ENCODE peak calls at places on chromosomes 1 and 21, in six cellular contexts. D is AG08396; V is H7; S is GM04504; W is stimulated activated CD8-positive, alpha-beta memory T cell treated with anti-CD3 and anti-CD28 coated beads, Interleukin-15, amount 100 ng/mL, for 24 hours; A is T-helper 2 cell. B is an unnamed sample.

GRCh38 chr21:46189959-46190490 is 5.8 kb upstream of the SPATC1L start:
- DNase-seq in D (no peak), V (peak; percentile 33), S (no peak), W (no peak), A (no peak), B (no peak)

GRCh38 chr1:245091818-245092637 is 62.8 kb upstream of the KIF26B start:
- DNase-seq in D (peak; percentile 90), V (no peak), S (peak; percentile 96), W (no peak), A (no peak), B (no peak)

GRCh38 chr1:108615544-108615943 is 45.3 kb downstream of the HENMT1 start:
- DNase-seq in D (no peak), V (no peak), S (no peak), W (no peak), A (no peak), B (no peak)

GRCh38 chr1:112862753-112863426 is 93.1 kb downstream of the SLC16A1 start:
- DNase-seq in D (no peak), V (no peak), S (no peak), W (no peak), A (no peak), B (no peak)

GRCh38 chr1:160884579-160884978 is 401 bp downstream of the ITLN1 start:
- DNase-seq in D (no peak), V (peak; percentile 53), S (no peak), W (no peak), A (no peak), B (no peak)

GRCh38 chr1:32816676-32817158 is 441 bp downstream of the YARS1 start:
- DNase-seq in D (peak; percentile 59), V (peak; percentile 60), S (no peak), W (no peak), A (no peak), B (no peak)

GRCh38 chr1:199859525-199859924 is 168.0 kb upstream of the NR5A2 start:
- DNase-seq in D (no peak), V (no peak), S (peak; percentile 40), W (no peak), A (no peak), B (no peak)

GRCh38 chr1:88916883-88917282 is 25.5 kb upstream of the GTF2B start:
- DNase-seq in D (no peak), V (no peak), S (no peak), W (no peak), A (no peak), B (no peak)

GRCh38 chr1:233107130-233107529 is 156.7 kb downstream of the NTPCR start:
- DNase-seq in D (no peak), V (no peak), S (no peak), W (no peak), A (no peak), B (no peak)

GRCh38 chr1:30525980-30526651 is 197.3 kb downstream of the MATN1 start:
- DNase-seq in D (peak; percentile 63), V (no peak), S (peak; percentile 68), W (no peak), A (no peak), B (no peak)

GRCh38 chr1:19628879-19629278 is 15.2 kb upstream of the NBL1 start:
- DNase-seq in D (no peak), V (no peak), S (no peak), W (no peak), A (no peak), B (no peak)

GRCh38 chr1:42834803-42835202 is 11.6 kb upstream of the ZNF691 start:
- DNase-seq in D (no peak), V (no peak), S (no peak), W (no peak), A (no peak), B (no peak)

GRCh38 chr1:46691997-46692790 is 20.5 kb downstream of the TEX38 start:
- DNase-seq in D (no peak), V (no peak), S (no peak), W (no peak), A (no peak), B (no peak)

GRCh38 chr1:235156265-235156664 is 4.8 kb downstream of the RBM34 start:
- DNase-seq in D (no peak), V (no peak), S (no peak), W (no peak), A (no peak), B (no peak)

GRCh38 chr21:32371913-32372314 is 20.9 kb downstream of the URB1 start:
- DNase-seq in D (peak; percentile 66), V (no peak), S (peak; percentile 77), W (no peak), A (no peak), B (no peak)

GRCh38 chr1:34970220-34970735 is 14.9 kb downstream of the TMEM35B start:
- DNase-seq in D (peak; percentile 49), V (no peak), S (no peak), W (no peak), A (no peak), B (no peak)

GRCh38 chr1:203557390-203557789 is 63.4 kb downstream of the OPTC start:
- DNase-seq in D (peak; percentile 65), V (no peak), S (peak; percentile 85), W (no peak), A (no peak), B (no peak)

GRCh38 chr1:183622884-183623785 is 12.4 kb downstream of the ARPC5 start:
- DNase-seq in D (no peak), V (peak; percentile 69), S (no peak), W (no peak), A (peak; percentile 22), B (no peak)

GRCh38 chr1:19313636-19313959 is 1.5 kb downstream of the SLC66A1 start:
- DNase-seq in D (no peak), V (no peak), S (no peak), W (no peak), A (no peak), B (no peak)

GRCh38 chr1:53909946-53910345 is 16.0 kb downstream of the DIO1 start:
- DNase-seq in D (peak; percentile 35), V (no peak), S (no peak), W (no peak), A (no peak), B (no peak)

GRCh38 chr1:212062832-212063438 is 27.4 kb downstream of the DTL start:
- DNase-seq in D (peak; percentile 23), V (peak; percentile 15), S (peak; percentile 17), W (no peak), A (no peak), B (no peak)

GRCh38 chr1:157377216-157377821 is 175.0 kb downstream of the FCRL5 start:
- DNase-seq in D (peak; percentile 10), V (peak; percentile 58), S (peak; percentile 10), W (no peak), A (no peak), B (no peak)

GRCh38 chr21:32624726-32625125 is 12.5 kb upstream of the CFAP298 start:
- DNase-seq in D (no peak), V (no peak), S (no peak), W (no peak), A (no peak), B (no peak)

GRCh38 chr21:42474982-42475381 is 21.0 kb downstream of the RSPH1 start:
- DNase-seq in D (no peak), V (no peak), S (no peak), W (no peak), A (no peak), B (no peak)

GRCh38 chr1:4573521-4573920 is 80.9 kb upstream of the AJAP1 start:
- DNase-seq in D (no peak), V (no peak), S (no peak), W (no peak), A (no peak), B (no peak)

B was measured in caudate nucleus.